ENCODE peak calls at places on chromosomes 12 and 14, in ten cellular contexts. One of them, this sample, is unnamed.

GRCh38 chr14:99481745-99482099 is 513 bp downstream of the CCNK start:
- DNase-seq in sigmoid colon: no peak
- DNase-seq in astrocyte of the spinal cord: peak; percentile 24
- DNase-seq in IMR-90: peak; percentile 39
- DNase-seq in spleen: no peak
- DNase-seq in ovary: no peak
- DNase-seq in dorsolateral prefrontal cortex: no peak
- DNase-seq in CD8-positive, alpha-beta T cell: no peak
- DNase-seq in left ventricle myocardium inferior: no peak
- DNase-seq in HL-60: peak; percentile 29
- DNase-seq in this sample: peak; percentile 61

GRCh38 chr12:26798013-26798412 is 35.0 kb downstream of the ITPR2 start:
- DNase-seq in sigmoid colon: no peak
- DNase-seq in astrocyte of the spinal cord: peak; percentile 50
- DNase-seq in IMR-90: peak; percentile 92
- DNase-seq in spleen: no peak
- DNase-seq in ovary: no peak
- DNase-seq in dorsolateral prefrontal cortex: no peak
- DNase-seq in CD8-positive, alpha-beta T cell: no peak
- DNase-seq in left ventricle myocardium inferior: no peak
- DNase-seq in HL-60: no peak
- DNase-seq in this sample: peak; percentile 21

GRCh38 chr12:106343213-106343509 is 14.4 kb upstream of the POLR3B start:
- DNase-seq in sigmoid colon: no peak
- DNase-seq in astrocyte of the spinal cord: no peak
- DNase-seq in IMR-90: no peak
- DNase-seq in spleen: no peak
- DNase-seq in ovary: no peak
- DNase-seq in dorsolateral prefrontal cortex: no peak
- DNase-seq in CD8-positive, alpha-beta T cell: no peak
- DNase-seq in left ventricle myocardium inferior: no peak
- DNase-seq in HL-60: no peak
- DNase-seq in this sample: no peak

GRCh38 chr14:75142494-75142893 is 15.6 kb upstream of the NEK9 start:
- DNase-seq in sigmoid colon: no peak
- DNase-seq in astrocyte of the spinal cord: no peak
- DNase-seq in IMR-90: no peak
- DNase-seq in spleen: no peak
- DNase-seq in ovary: no peak
- DNase-seq in dorsolateral prefrontal cortex: no peak
- DNase-seq in CD8-positive, alpha-beta T cell: no peak
- DNase-seq in left ventricle myocardium inferior: no peak
- DNase-seq in HL-60: no peak
- DNase-seq in this sample: no peak

GRCh38 chr12:56410768-56411167 is 38.5 kb downstream of the TIMELESS start:
- DNase-seq in sigmoid colon: no peak
- DNase-seq in astrocyte of the spinal cord: no peak
- DNase-seq in IMR-90: no peak
- DNase-seq in spleen: no peak
- DNase-seq in ovary: no peak
- DNase-seq in dorsolateral prefrontal cortex: no peak
- DNase-seq in CD8-positive, alpha-beta T cell: no peak
- DNase-seq in left ventricle myocardium inferior: no peak
- DNase-seq in HL-60: no peak
- DNase-seq in this sample: no peak

GRCh38 chr12:47337581-47337980 is 257.8 kb upstream of the AMIGO2 start:
- DNase-seq in sigmoid colon: no peak
- DNase-seq in astrocyte of the spinal cord: no peak
- DNase-seq in IMR-90: no peak
- DNase-seq in spleen: no peak
- DNase-seq in ovary: no peak
- DNase-seq in dorsolateral prefrontal cortex: no peak
- DNase-seq in CD8-positive, alpha-beta T cell: no peak
- DNase-seq in left ventricle myocardium inferior: no peak
- DNase-seq in HL-60: no peak
- DNase-seq in this sample: no peak

GRCh38 chr12:80484778-80485177 is 40.7 kb downstream of the PTPRQ start:
- DNase-seq in sigmoid colon: no peak
- DNase-seq in astrocyte of the spinal cord: no peak
- DNase-seq in IMR-90: no peak
- DNase-seq in spleen: no peak
- DNase-seq in ovary: no peak
- DNase-seq in dorsolateral prefrontal cortex: no peak
- DNase-seq in CD8-positive, alpha-beta T cell: no peak
- DNase-seq in left ventricle myocardium inferior: no peak
- DNase-seq in HL-60: no peak
- DNase-seq in this sample: no peak

GRCh38 chr12:47458273-47458672 is 247.6 kb downstream of the RPAP3 start:
- DNase-seq in sigmoid colon: no peak
- DNase-seq in astrocyte of the spinal cord: no peak
- DNase-seq in IMR-90: no peak
- DNase-seq in spleen: no peak
- DNase-seq in ovary: no peak
- DNase-seq in dorsolateral prefrontal cortex: no peak
- DNase-seq in CD8-positive, alpha-beta T cell: no peak
- DNase-seq in left ventricle myocardium inferior: no peak
- DNase-seq in HL-60: no peak
- DNase-seq in this sample: peak; percentile 40

GRCh38 chr14:95290769-95291440 is 28.8 kb downstream of the CLMN start:
- DNase-seq in sigmoid colon: no peak
- DNase-seq in astrocyte of the spinal cord: no peak
- DNase-seq in IMR-90: no peak
- DNase-seq in spleen: no peak
- DNase-seq in ovary: no peak
- DNase-seq in dorsolateral prefrontal cortex: no peak
- DNase-seq in CD8-positive, alpha-beta T cell: no peak
- DNase-seq in left ventricle myocardium inferior: peak; percentile 64
- DNase-seq in HL-60: no peak
- DNase-seq in this sample: peak; percentile 72

GRCh38 chr14:74658535-74659130 is 46.6 kb upstream of the LTBP2 start:
- DNase-seq in sigmoid colon: no peak
- DNase-seq in astrocyte of the spinal cord: peak; percentile 48
- DNase-seq in IMR-90: peak; percentile 69
- DNase-seq in spleen: no peak
- DNase-seq in ovary: no peak
- DNase-seq in dorsolateral prefrontal cortex: no peak
- DNase-seq in CD8-positive, alpha-beta T cell: no peak
- DNase-seq in left ventricle myocardium inferior: no peak
- DNase-seq in HL-60: no peak
- DNase-seq in this sample: no peak

GRCh38 chr12:570949-571794 is 92.1 kb downstream of the NINJ2 start:
- DNase-seq in sigmoid colon: peak; percentile 93
- DNase-seq in astrocyte of the spinal cord: peak; percentile 63
- DNase-seq in IMR-90: peak; percentile 80
- DNase-seq in spleen: peak; percentile 68
- DNase-seq in ovary: peak; percentile 83
- DNase-seq in dorsolateral prefrontal cortex: no peak
- DNase-seq in CD8-positive, alpha-beta T cell: no peak
- DNase-seq in left ventricle myocardium inferior: peak; percentile 73
- DNase-seq in HL-60: no peak
- DNase-seq in this sample: peak; percentile 93

GRCh38 chr14:38992067-38992835 is 110.8 kb downstream of the SEC23A start:
- DNase-seq in sigmoid colon: no peak
- DNase-seq in astrocyte of the spinal cord: no peak
- DNase-seq in IMR-90: no peak
- DNase-seq in spleen: no peak
- DNase-seq in ovary: no peak
- DNase-seq in dorsolateral prefrontal cortex: no peak
- DNase-seq in CD8-positive, alpha-beta T cell: no peak
- DNase-seq in left ventricle myocardium inferior: no peak
- DNase-seq in HL-60: no peak
- DNase-seq in this sample: no peak

GRCh38 chr14:43548368-43548767 is 958.7 kb downstream of the FSCB start:
- DNase-seq in sigmoid colon: no peak
- DNase-seq in astrocyte of the spinal cord: no peak
- DNase-seq in IMR-90: no peak
- DNase-seq in spleen: no peak
- DNase-seq in ovary: no peak
- DNase-seq in dorsolateral prefrontal cortex: no peak
- DNase-seq in CD8-positive, alpha-beta T cell: no peak
- DNase-seq in left ventricle myocardium inferior: no peak
- DNase-seq in HL-60: no peak
- DNase-seq in this sample: no peak

GRCh38 chr12:104825408-104825807 is 132.7 kb downstream of the SLC41A2 start:
- DNase-seq in sigmoid colon: no peak
- DNase-seq in astrocyte of the spinal cord: no peak
- DNase-seq in IMR-90: peak; percentile 6
- DNase-seq in spleen: no peak
- DNase-seq in ovary: no peak
- DNase-seq in dorsolateral prefrontal cortex: no peak
- DNase-seq in CD8-positive, alpha-beta T cell: no peak
- DNase-seq in left ventricle myocardium inferior: no peak
- DNase-seq in HL-60: no peak
- DNase-seq in this sample: peak; percentile 5

GRCh38 chr12:41606741-41607460 is 418.8 kb downstream of the PDZRN4 start:
- DNase-seq in sigmoid colon: no peak
- DNase-seq in astrocyte of the spinal cord: no peak
- DNase-seq in IMR-90: no peak
- DNase-seq in spleen: no peak
- DNase-seq in ovary: no peak
- DNase-seq in dorsolateral prefrontal cortex: no peak
- DNase-seq in CD8-positive, alpha-beta T cell: no peak
- DNase-seq in left ventricle myocardium inferior: no peak
- DNase-seq in HL-60: no peak
- DNase-seq in this sample: no peak

GRCh38 chr14:100649173-100649519 is 61.9 kb upstream of the BEGAIN start:
- DNase-seq in sigmoid colon: no peak
- DNase-seq in astrocyte of the spinal cord: peak; percentile 57
- DNase-seq in IMR-90: peak; percentile 78
- DNase-seq in spleen: no peak
- DNase-seq in ovary: no peak
- DNase-seq in dorsolateral prefrontal cortex: no peak
- DNase-seq in CD8-positive, alpha-beta T cell: no peak
- DNase-seq in left ventricle myocardium inferior: no peak
- DNase-seq in HL-60: no peak
- DNase-seq in this sample: no peak

GRCh38 chr12:57883700-57884099 is 37.2 kb upstream of the CTDSP2 start:
- DNase-seq in sigmoid colon: no peak
- DNase-seq in astrocyte of the spinal cord: no peak
- DNase-seq in IMR-90: no peak
- DNase-seq in spleen: no peak
- DNase-seq in ovary: no peak
- DNase-seq in dorsolateral prefrontal cortex: no peak
- DNase-seq in CD8-positive, alpha-beta T cell: no peak
- DNase-seq in left ventricle myocardium inferior: no peak
- DNase-seq in HL-60: no peak
- DNase-seq in this sample: no peak

GRCh38 chr14:25431211-25432076 is 381.5 kb upstream of the STXBP6 start:
- DNase-seq in sigmoid colon: no peak
- DNase-seq in astrocyte of the spinal cord: no peak
- DNase-seq in IMR-90: no peak
- DNase-seq in spleen: no peak
- DNase-seq in ovary: no peak
- DNase-seq in dorsolateral prefrontal cortex: no peak
- DNase-seq in CD8-positive, alpha-beta T cell: no peak
- DNase-seq in left ventricle myocardium inferior: no peak
- DNase-seq in HL-60: no peak
- DNase-seq in this sample: peak; percentile 11

GRCh38 chr12:90909069-90909676 is 45.8 kb downstream of the CCER1 start:
- DNase-seq in sigmoid colon: no peak
- DNase-seq in astrocyte of the spinal cord: peak; percentile 65
- DNase-seq in IMR-90: peak; percentile 67
- DNase-seq in spleen: no peak
- DNase-seq in ovary: no peak
- DNase-seq in dorsolateral prefrontal cortex: peak; percentile 27
- DNase-seq in CD8-positive, alpha-beta T cell: no peak
- DNase-seq in left ventricle myocardium inferior: no peak
- DNase-seq in HL-60: no peak
- DNase-seq in this sample: peak; percentile 59
- TF ChIP-seq CTCF in sigmoid colon: peak; percentile 65
- TF ChIP-seq CTCF in astrocyte of the spinal cord: peak; percentile 92
- TF ChIP-seq CTCF in IMR-90: peak; percentile 67
- TF ChIP-seq CTCF in spleen: no peak
- TF ChIP-seq CTCF in ovary: no peak
- TF ChIP-seq CTCF in dorsolateral prefrontal cortex: peak; percentile 64
- TF ChIP-seq CTCF in CD8-positive, alpha-beta T cell: no peak
- TF ChIP-seq CTCF in left ventricle myocardium inferior: peak; percentile 78
- TF ChIP-seq CTCF in HL-60: peak; percentile 39
- TF ChIP-seq CTCF in this sample: peak; percentile 89

GRCh38 chr14:89304972-89305703 is 111.9 kb downstream of the FOXN3 start:
- DNase-seq in sigmoid colon: peak; percentile 73
- DNase-seq in astrocyte of the spinal cord: peak; percentile 71
- DNase-seq in IMR-90: peak; percentile 78
- DNase-seq in spleen: no peak
- DNase-seq in ovary: peak; percentile 60
- DNase-seq in dorsolateral prefrontal cortex: no peak
- DNase-seq in CD8-positive, alpha-beta T cell: no peak
- DNase-seq in left ventricle myocardium inferior: no peak
- DNase-seq in HL-60: peak; percentile 17
- DNase-seq in this sample: peak; percentile 14
- H3K4me3 ChIP-seq in sigmoid colon: no peak overlapping the region
- H3K4me3 ChIP-seq in astrocyte of the spinal cord: no peak overlapping the region
- H3K4me3 ChIP-seq in IMR-90: no peak overlapping the region
- H3K4me3 ChIP-seq in spleen: no peak overlapping the region
- H3K4me3 ChIP-seq in ovary: no peak overlapping the region
- H3K4me3 ChIP-seq in dorsolateral prefrontal cortex: no peak overlapping the region
- H3K4me3 ChIP-seq in CD8-positive, alpha-beta T cell: no peak overlapping the region
- H3K4me3 ChIP-seq in left ventricle myocardium inferior: no peak overlapping the region
- H3K4me3 ChIP-seq in HL-60: no peak overlapping the region
- H3K4me3 ChIP-seq in this sample: no peak overlapping the region

GRCh38 chr12:50057000-50057841 is at the start of gene ASIC1:
- DNase-seq in sigmoid colon: peak; percentile 88
- DNase-seq in astrocyte of the spinal cord: peak; percentile 56
- DNase-seq in IMR-90: peak; percentile 67
- DNase-seq in spleen: no peak
- DNase-seq in ovary: peak; percentile 79
- DNase-seq in dorsolateral prefrontal cortex: peak; percentile 75
- DNase-seq in CD8-positive, alpha-beta T cell: peak; percentile 65
- DNase-seq in left ventricle myocardium inferior: peak; percentile 76
- DNase-seq in HL-60: peak; percentile 65
- DNase-seq in this sample: peak; percentile 73
- TF ChIP-seq CTCF in sigmoid colon: no peak
- TF ChIP-seq CTCF in astrocyte of the spinal cord: no peak
- TF ChIP-seq CTCF in IMR-90: no peak
- TF ChIP-seq CTCF in spleen: no peak
- TF ChIP-seq CTCF in ovary: peak; percentile 20
- TF ChIP-seq CTCF in dorsolateral prefrontal cortex: no peak
- TF ChIP-seq CTCF in CD8-positive, alpha-beta T cell: no peak
- TF ChIP-seq CTCF in left ventricle myocardium inferior: peak; percentile 34
- TF ChIP-seq CTCF in HL-60: no peak
- TF ChIP-seq CTCF in this sample: no peak

DNA sequence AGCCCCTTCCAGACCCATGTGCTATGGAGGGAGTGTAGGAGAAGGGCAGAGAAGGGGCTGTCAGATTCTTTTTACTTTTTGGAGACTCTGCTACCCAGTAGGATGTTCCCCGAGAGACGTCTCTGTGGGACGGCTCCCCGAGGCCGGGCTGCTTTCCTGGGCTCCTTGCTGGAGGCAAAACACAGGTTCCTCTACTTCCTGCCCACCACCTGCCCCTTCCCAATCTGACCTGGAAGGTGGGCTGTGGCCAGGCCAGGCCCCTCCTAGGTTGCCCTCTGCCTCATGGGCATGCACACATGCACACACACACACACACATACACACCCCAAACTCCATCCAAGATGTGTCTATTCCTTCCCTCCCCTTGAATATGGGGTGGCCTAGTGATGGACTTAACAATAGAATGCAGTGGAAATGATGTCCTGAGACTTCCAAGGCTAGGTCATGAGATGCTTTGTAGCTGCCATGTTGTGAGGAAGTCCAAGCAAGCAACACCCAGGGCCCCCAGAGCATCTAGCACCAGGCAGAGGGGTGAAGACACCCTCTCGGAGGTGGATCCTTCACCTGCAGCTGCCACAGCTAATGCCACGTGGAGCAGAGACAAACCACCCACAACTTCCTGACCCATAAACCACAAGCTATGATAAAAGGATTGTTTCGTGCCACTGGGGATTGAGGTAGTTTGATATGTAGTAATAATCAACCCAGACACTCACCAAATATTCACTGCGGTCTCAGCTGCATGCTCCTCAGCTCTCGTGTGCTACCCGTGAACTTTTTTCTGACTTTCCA is 1.6 kb upstream of the ASB2 start:
- DNase-seq in sigmoid colon: no peak
- DNase-seq in astrocyte of the spinal cord: no peak
- DNase-seq in IMR-90: no peak
- DNase-seq in spleen: no peak
- DNase-seq in ovary: no peak
- DNase-seq in dorsolateral prefrontal cortex: no peak
- DNase-seq in CD8-positive, alpha-beta T cell: peak; percentile 81
- DNase-seq in left ventricle myocardium inferior: no peak
- DNase-seq in HL-60: peak; percentile 76
- DNase-seq in this sample: no peak
- H3K4me3 ChIP-seq in sigmoid colon: no peak overlapping the region
- H3K4me3 ChIP-seq in astrocyte of the spinal cord: no peak overlapping the region
- H3K4me3 ChIP-seq in IMR-90: no peak overlapping the region
- H3K4me3 ChIP-seq in spleen: no peak overlapping the region
- H3K4me3 ChIP-seq in ovary: no peak overlapping the region
- H3K4me3 ChIP-seq in dorsolateral prefrontal cortex: no peak overlapping the region
- H3K4me3 ChIP-seq in CD8-positive, alpha-beta T cell: no peak overlapping the region
- H3K4me3 ChIP-seq in left ventricle myocardium inferior: no peak overlapping the region
- H3K4me3 ChIP-seq in HL-60: no peak overlapping the region
- H3K4me3 ChIP-seq in this sample: no peak overlapping the region